ENCODE peak calls at places on chromosomes 1 and 21, in seven cellular contexts. D is CD8-positive, alpha-beta T cell; N is astrocyte; H is breast epithelium; L is cardiac muscle cell; S is HL-60; B is PC-9. E is an unnamed sample.

GRCh38 chr1:211331011-211331709 is 4.5 kb downstream of the TRAF5 start:
- DNase-seq in D (no peak), N (peak; percentile 22), H (no peak), L (no peak), S (no peak), B (peak; percentile 80), E (no peak)

GRCh38 chr1:203744008-203744972 is 20.7 kb upstream of the LAX1 start:
- DNase-seq in D (peak; percentile 16), N (peak; percentile 30), H (peak; percentile 80), L (no peak), S (peak; percentile 73), B (no peak), E (peak; percentile 37)

GRCh38 chr21:46188226-46189212 is 4.3 kb upstream of the SPATC1L start:
- DNase-seq in D (no peak), N (peak; percentile 59), H (peak; percentile 88), L (no peak), S (no peak), B (peak; percentile 72), E (no peak)

GRCh38 chr1:107220036-107220435 is 79.2 kb downstream of the NTNG1 start:
- DNase-seq in D (no peak), N (peak; percentile 58), H (no peak), L (no peak), S (no peak), B (no peak), E (no peak)

GRCh38 chr1:159915571-159916239 is 9.6 kb downstream of the TAGLN2 start:
- DNase-seq in D (no peak), N (no peak), H (no peak), L (no peak), S (no peak), B (no peak), E (no peak)

GRCh38 chr1:206461602-206462455 is 8.4 kb upstream of the IKBKE start:
- DNase-seq in D (peak; percentile 79), N (no peak), H (no peak), L (peak; percentile 85), S (peak; percentile 72), B (peak; percentile 49), E (no peak)

GRCh38 chr1:24743404-24744211 is 1.6 kb upstream of the CLIC4 start:
- DNase-seq in D (no peak), N (peak; percentile 39), H (no peak), L (no peak), S (no peak), B (no peak), E (peak; percentile 61)

GRCh38 chr21:38987551-38988210 is 182.0 kb downstream of the ETS2 start:
- DNase-seq in D (no peak), N (no peak), H (no peak), L (no peak), S (no peak), B (no peak), E (no peak)

GRCh38 chr1:235075955-235076308 is 52.7 kb downstream of the TOMM20 start:
- DNase-seq in D (no peak), N (no peak), H (no peak), L (no peak), S (no peak), B (no peak), E (peak; percentile 43)

GRCh38 chr21:27525780-27526179 is 558.9 kb upstream of the ADAMTS5 start:
- DNase-seq in D (no peak), N (no peak), H (no peak), L (no peak), S (no peak), B (no peak), E (no peak)

GRCh38 chr21:31172328-31172727 is 134.1 kb upstream of the KRTAP19-8 start:
- DNase-seq in D (no peak), N (no peak), H (no peak), L (peak; percentile 47), S (no peak), B (no peak), E (no peak)

GRCh38 chr1:38777464-38777957 is 82.1 kb downstream of the RRAGC start:
- DNase-seq in D (no peak), N (no peak), H (no peak), L (no peak), S (no peak), B (no peak), E (no peak)

GRCh38 chr1:33260435-33260980 is 4.2 kb downstream of the ZNF362 start:
- DNase-seq in D (no peak), N (no peak), H (no peak), L (no peak), S (no peak), B (no peak), E (no peak)

GRCh38 chr1:1021010-1021845 is 1.3 kb downstream of the AGRN start:
- DNase-seq in D (no peak), N (peak; percentile 73), H (peak; percentile 54), L (no peak), S (no peak), B (peak; percentile 72), E (no peak)

GRCh38 chr21:45939521-45940045 is 42.0 kb upstream of the COL6A1 start:
- DNase-seq in D (no peak), N (no peak), H (no peak), L (no peak), S (no peak), B (no peak), E (no peak)

GRCh38 chr1:243495442-243496172 is 239.8 kb downstream of the SDCCAG8 start:
- DNase-seq in D (no peak), N (peak; percentile 61), H (no peak), L (no peak), S (peak; percentile 70), B (no peak), E (no peak)

GRCh38 chr1:78035121-78035520 is 10.6 kb upstream of the GIPC2 start:
- DNase-seq in D (no peak), N (no peak), H (no peak), L (no peak), S (no peak), B (no peak), E (no peak)

GRCh38 chr1:67948155-67949075 is 102.0 kb downstream of the DIRAS3 start:
- DNase-seq in D (no peak), N (peak; percentile 79), H (no peak), L (no peak), S (no peak), B (no peak), E (no peak)
- H3K4me3 ChIP-seq in D (no peak overlapping the region), N (no peak overlapping the region), H (no peak overlapping the region), L (no peak overlapping the region), S (no peak overlapping the region), B (no peak overlapping the region), E (no peak overlapping the region)

DNA sequence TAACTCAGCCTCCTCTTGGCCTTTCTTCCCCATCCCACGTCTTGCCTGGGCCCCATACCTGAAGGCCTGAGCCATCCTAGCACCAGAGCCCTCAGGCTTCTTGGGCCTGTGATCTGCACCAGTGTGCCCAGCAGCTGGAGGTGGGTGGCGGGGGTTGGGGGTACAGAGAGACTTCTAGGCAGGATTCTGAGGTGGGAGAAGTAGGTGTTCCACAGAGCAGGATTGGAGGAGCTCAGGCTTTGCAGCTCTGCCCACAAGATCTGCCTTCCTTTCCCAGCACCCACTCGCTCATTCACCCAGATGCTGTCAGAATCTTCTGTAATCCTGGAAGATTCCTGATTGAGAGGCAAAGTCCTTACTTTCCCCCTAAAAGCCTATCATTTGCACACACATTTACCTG is 10.0 kb upstream of the GJB5 start:
- DNase-seq in D (no peak), N (no peak), H (no peak), L (no peak), S (no peak), B (no peak), E (no peak)
- H3K27me3 ChIP-seq in D (no peaks in the 10 kb centered on the region), N (peaks cover 3% of the 10 kb centered on the region), H (peaks cover 5% of the 10 kb centered on the region), L (peaks cover 8% of the 10 kb centered on the region), S (no peaks in the 10 kb centered on the region), B (no peaks in the 10 kb centered on the region), E (peaks cover 3% of the 10 kb centered on the region)

DNA sequence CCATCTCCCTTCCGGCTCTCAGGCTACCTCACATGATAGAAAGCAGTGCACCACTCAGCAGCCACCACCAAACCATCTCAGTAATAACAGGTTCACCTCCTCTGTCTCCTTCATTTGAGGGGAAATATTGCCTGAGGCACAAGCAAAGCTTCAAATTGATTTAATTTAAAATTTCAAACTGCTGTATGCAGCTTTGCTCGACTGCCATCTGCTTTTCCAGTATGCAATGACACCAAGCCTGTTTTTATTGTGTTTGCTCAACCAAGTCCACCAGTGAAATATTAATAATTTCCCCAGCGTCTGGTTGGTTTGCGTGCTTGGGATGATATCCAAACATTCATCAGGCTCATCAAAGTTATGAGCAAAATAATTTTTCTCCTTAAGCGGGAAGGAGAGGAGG is 552.4 kb upstream of the DAB1 start:
- DNase-seq in D (no peak), N (no peak), H (no peak), L (no peak), S (no peak), B (no peak), E (no peak)
- TF ChIP-seq CTCF in D (no peak), N (no peak), H (no peak), L (no peak), S (no peak), B (no peak), E (no peak)

DNA sequence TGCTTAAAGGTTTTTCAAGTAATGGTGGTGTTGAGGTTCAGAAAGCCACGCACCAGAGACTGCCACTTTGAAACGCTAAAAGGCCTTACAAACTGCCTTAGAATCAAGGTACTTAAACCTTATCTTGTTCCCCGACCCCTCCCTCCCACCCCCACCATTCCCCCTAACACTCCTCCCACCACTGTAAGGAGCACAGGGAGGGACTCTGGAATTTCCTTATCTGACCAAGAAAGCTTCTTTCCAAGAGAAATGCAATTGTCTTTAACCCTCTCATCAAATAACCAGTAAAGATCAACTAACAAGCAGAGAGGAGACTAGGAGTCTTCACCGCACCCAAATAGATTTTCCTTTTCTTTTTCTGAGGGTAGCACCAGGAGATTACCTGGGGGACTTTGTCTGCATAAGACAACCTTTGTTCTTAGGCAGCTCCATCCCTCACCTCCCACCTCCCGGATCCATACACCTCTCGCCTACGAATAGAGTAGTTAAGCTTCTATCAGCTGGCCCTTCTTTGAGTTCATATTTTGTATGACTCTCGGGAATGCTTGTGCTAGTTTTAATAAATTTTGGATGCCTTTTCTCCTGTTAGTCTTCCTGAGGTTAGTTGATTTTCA is 137.7 kb upstream of the ADGRL2 start:
- DNase-seq in D (no peak), N (no peak), H (no peak), L (no peak), S (no peak), B (no peak), E (no peak)
- H3K4me3 ChIP-seq in D (no peak overlapping the region), N (no peak overlapping the region), H (no peak overlapping the region), L (no peak overlapping the region), S (no peak overlapping the region), B (no peak overlapping the region), E (no peak overlapping the region)